ENCODE peak calls at places on chromosomes 3 and 15, in four cellular contexts. W is K562, V is IMR-90, X is GM12878. P is an unnamed sample.

GRCh38 chr3:192845196-192845855 is 72.3 kb downstream of the MB21D2 start:
- DNase-seq in W (no peak), V (peak; percentile 87), X (no peak), P (no peak)

GRCh38 chr3:179697933-179698332 is 45.1 kb downstream of the USP13 start:
- DNase-seq in W (no peak), X (no peak), V (no peak), P (no peak)

GRCh38 chr15:66765478-66766281 is 63.6 kb downstream of the SMAD6 start:
- DNase-seq in X (peak; percentile 69), W (no peak), V (no peak), P (peak; percentile 95)

GRCh38 chr15:70104227-70104626 is 6.5 kb upstream of the TLE3 start:
- DNase-seq in X (no peak), V (no peak), W (no peak), P (no peak)

GRCh38 chr15:79966634-79967330 is 4.2 kb downstream of the BCL2A1 start:
- DNase-seq in X (no peak), W (no peak), V (no peak), P (no peak)

GRCh38 chr15:39786444-39787056 is 3.9 kb upstream of the FSIP1 start:
- DNase-seq in W (peak; percentile 48), V (peak; percentile 75), X (no peak), P (peak; percentile 21)

GRCh38 chr15:25177955-25178801 is 223.4 kb downstream of the SNRPN start:
- DNase-seq in X (no peak), V (no peak), W (no peak), P (no peak)

GRCh38 chr3:184241447-184242296 is 7.1 kb downstream of the ALG3 start:
- DNase-seq in W (peak; percentile 81), X (no peak), V (peak; percentile 21), P (no peak)

GRCh38 chr3:48826451-48826850 is 21.2 kb downstream of the PRKAR2A start:
- DNase-seq in X (no peak), W (peak; percentile 33), V (peak; percentile 96), P (no peak)

GRCh38 chr15:70342141-70342540 is 244.4 kb upstream of the TLE3 start:
- DNase-seq in X (no peak), V (no peak), W (no peak), P (no peak)

GRCh38 chr3:192915306-192915705 is 2.4 kb downstream of the MB21D2 start:
- DNase-seq in V (peak; percentile 68), X (no peak), W (no peak), P (no peak)

GRCh38 chr15:31341501-31342195 is 15.0 kb downstream of the KLF13 start:
- DNase-seq in W (no peak), V (no peak), X (no peak), P (no peak)

GRCh38 chr3:71728632-71729342 is 3.6 kb upstream of the EIF4E3 start:
- DNase-seq in W (peak; percentile 61), V (no peak), X (no peak), P (no peak)

GRCh38 chr3:8540456-8540855 is 38.8 kb downstream of the LMCD1 start:
- DNase-seq in W (no peak), X (no peak), V (no peak), P (no peak)

GRCh38 chr15:85407421-85408269 is 27.2 kb downstream of the AKAP13 start:
- DNase-seq in W (no peak), V (peak; percentile 90), X (no peak), P (peak; percentile 84)

GRCh38 chr3:111073186-111073585 is 1.6 kb downstream of the NECTIN3 start:
- DNase-seq in W (no peak), V (peak; percentile 74), X (no peak), P (no peak)

GRCh38 chr3:138124689-138125420 is 7.3 kb downstream of the A4GNT start:
- DNase-seq in V (peak; percentile 80), W (no peak), X (no peak), P (no peak)

GRCh38 chr15:62572797-62573196 is 407.7 kb upstream of the C2CD4B start:
- DNase-seq in X (no peak), V (no peak), W (no peak), P (no peak)

GRCh38 chr3:136862611-136862951 is 573 bp downstream of the NCK1 start:
- DNase-seq in X (no peak), W (peak; percentile 60), V (peak; percentile 57), P (peak; percentile 39)

GRCh38 chr3:15205934-15206661 is at the start of gene CAPN7:
- DNase-seq in W (peak; percentile 97), V (peak; percentile 91), X (peak; percentile 67), P (peak; percentile 93)

GRCh38 chr15:80977627-80978036 is 12.0 kb downstream of the MESD start:
- DNase-seq in X (no peak), W (peak; percentile 81), V (no peak), P (peak; percentile 68)

GRCh38 chr3:151086484-151087456 is 1.3 kb downstream of the MED12L start:
- DNase-seq in W (peak; percentile 18), X (no peak), V (peak; percentile 86), P (peak; percentile 83)

GRCh38 chr3:143769663-143770062 is 78.6 kb downstream of the SLC9A9 start:
- DNase-seq in X (no peak), V (peak; percentile 57), W (no peak), P (no peak)

GRCh38 chr3:18679226-18679625 is 254.1 kb upstream of the SATB1 start:
- DNase-seq in V (no peak), X (no peak), W (no peak), P (no peak)

GRCh38 chr3:100710355-100711198 is 1.3 kb downstream of the TFG start:
- DNase-seq in V (peak; percentile 77), X (peak; percentile 34), W (peak; percentile 62), P (peak; percentile 82)

GRCh38 chr3:150443331-150443741 is 35.2 kb downstream of the TSC22D2 start:
- DNase-seq in W (no peak), X (no peak), V (peak; percentile 80), P (no peak)

GRCh38 chr3:177452487-177452886 is 255.2 kb upstream of the TBL1XR1 start:
- DNase-seq in V (peak; percentile 94), X (no peak), W (no peak), P (no peak)

GRCh38 chr3:133540896-133541674 is 32.4 kb upstream of the CDV3 start:
- DNase-seq in V (peak; percentile 76), X (peak; percentile 45), W (no peak), P (peak; percentile 62)

GRCh38 chr3:139355937-139356336 is 12.1 kb downstream of the MRPS22 start:
- DNase-seq in X (no peak), W (no peak), V (no peak), P (no peak)

GRCh38 chr3:139357899-139358298 is 14.1 kb downstream of the MRPS22 start:
- DNase-seq in V (no peak), W (no peak), X (peak; percentile 19), P (no peak)

GRCh38 chr3:139355502-139355901 is 11.7 kb downstream of the MRPS22 start:
- DNase-seq in V (peak; percentile 56), X (no peak), W (no peak), P (no peak)

GRCh38 chr3:139354661-139355060 is 10.8 kb downstream of the MRPS22 start:
- DNase-seq in X (no peak), W (no peak), V (no peak), P (no peak)

GRCh38 chr3:139353920-139354556 is 10.2 kb downstream of the MRPS22 start:
- DNase-seq in V (peak; percentile 71), X (no peak), W (peak; percentile 65), P (peak; percentile 66)
- H3K27ac ChIP-seq in V (no peak overlapping the region), X (no peak overlapping the region), W (peak overlapping the region; percentile 31), P (no peak overlapping the region)

GRCh38 chr3:45923755-45924154 is 19.5 kb upstream of the CXCR6 start:
- DNase-seq in X (no peak), V (peak; percentile 81), W (no peak), P (no peak)

GRCh38 chr3:45932112-45932511 is 11.2 kb upstream of the CXCR6 start:
- DNase-seq in X (no peak), W (no peak), V (no peak), P (no peak)

GRCh38 chr3:45929042-45929679 is 14.1 kb upstream of the CXCR6 start:
- DNase-seq in V (peak; percentile 26), W (peak; percentile 85), X (no peak), P (peak; percentile 11)

GRCh38 chr3:45931476-45931875 is 11.8 kb upstream of the CXCR6 start:
- DNase-seq in X (no peak), V (no peak), W (no peak), P (no peak)

DNA sequence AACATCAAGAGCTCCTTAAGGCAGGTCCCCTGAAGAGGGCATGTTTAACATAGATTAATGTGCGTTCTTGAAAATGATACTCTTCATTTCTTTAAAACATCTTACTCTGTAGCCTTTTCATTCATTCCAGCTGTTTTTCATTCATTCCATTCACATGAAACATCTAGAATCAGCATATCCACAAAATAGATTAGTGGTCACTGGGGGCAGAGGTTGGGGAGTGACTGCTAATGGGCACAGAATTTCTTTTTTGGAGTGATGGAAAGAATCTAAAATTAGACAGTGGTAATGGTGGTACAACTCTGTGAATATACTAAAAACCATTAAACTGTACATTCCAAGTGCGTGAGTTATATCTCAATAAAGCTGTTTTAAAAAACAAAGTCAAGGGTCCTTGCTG is 15.4 kb upstream of the CXCR6 start:
- DNase-seq in W (no peak), X (no peak), V (peak; percentile 65), P (no peak)
- TF ChIP-seq ELK1 in W (no peak), X (no peak), V (no peak), P (no peak)

GRCh38 chr15:98946301-98947255 is 61.0 kb downstream of the PGPEP1L start:
- DNase-seq in V (peak; percentile 26), W (no peak), X (no peak), P (no peak)

GRCh38 chr15:98939311-98940080 is 68.1 kb downstream of the PGPEP1L start:
- DNase-seq in W (no peak), V (no peak), X (no peak), P (no peak)

GRCh38 chr15:98942966-98943584 is 64.5 kb downstream of the PGPEP1L start:
- DNase-seq in W (no peak), V (no peak), X (no peak), P (no peak)

GRCh38 chr15:98941595-98942255 is 65.9 kb downstream of the PGPEP1L start:
- DNase-seq in V (no peak), W (no peak), X (no peak), P (peak; percentile 71)

DNA sequence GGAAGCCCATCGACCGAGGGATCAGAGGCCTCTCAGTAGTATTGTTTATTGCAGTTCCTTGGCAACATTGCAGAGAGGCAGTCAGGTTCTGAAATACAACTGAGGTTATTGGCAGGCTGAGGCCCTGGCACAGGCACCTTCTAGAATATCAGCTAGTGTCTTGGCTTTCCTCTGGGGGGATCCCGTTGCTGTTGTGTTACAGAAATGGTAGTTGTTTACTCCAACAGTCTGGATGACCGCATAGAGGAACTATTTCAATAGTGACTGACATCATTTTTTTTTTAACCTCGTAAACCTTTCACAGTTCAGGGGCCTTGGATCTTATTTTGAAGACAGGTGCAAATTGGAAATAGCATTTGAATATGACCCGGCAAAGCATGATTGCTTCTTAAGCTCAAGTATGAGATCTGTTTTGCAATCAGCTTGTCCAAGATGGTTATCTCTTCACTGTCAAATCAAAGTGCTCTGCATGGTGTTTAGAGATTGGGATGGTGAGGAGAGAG is 63.9 kb downstream of the PGPEP1L start:
- DNase-seq in W (no peak), V (peak; percentile 65), X (no peak), P (no peak)
- TF ChIP-seq USF2 in W (no peak), V (no peak), X (no peak), P (no peak)

DNA sequence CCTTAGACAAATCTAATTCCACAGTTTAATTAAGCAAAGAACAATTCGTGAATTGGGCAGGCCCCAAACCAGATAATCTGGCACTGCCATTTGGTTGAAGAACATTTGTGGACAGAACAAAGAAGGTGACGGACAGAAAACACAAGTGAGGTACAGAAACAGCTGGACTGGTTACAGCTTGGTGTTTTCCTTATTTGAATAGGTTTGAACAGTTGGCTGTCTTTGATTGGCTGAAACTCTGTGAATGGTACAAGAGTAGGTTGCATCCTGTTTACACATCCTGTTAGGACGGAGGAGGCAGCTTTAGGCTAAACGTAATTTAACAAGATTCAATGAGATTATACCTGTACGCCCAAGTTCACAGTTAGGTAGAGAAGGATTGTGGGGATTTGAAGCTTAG is 114.4 kb downstream of the LPP start:
- DNase-seq in W (no peak), V (no peak), X (no peak), P (no peak)
- H3K27ac ChIP-seq in W (no peak overlapping the region), V (peak overlapping the region; percentile 44), X (no peak overlapping the region), P (peak overlapping the region; percentile 82)

P was measured in A549.